ENCODE peak calls at places on chromosomes 12 and 14, in nine cellular contexts. G is T-helper 9 cell; A is body of pancreas; Q is mesendoderm; U is mammary epithelial cell; M is T-helper 1 cell; D is K562; O is GM04504; I is activated naive CD4-positive, alpha-beta T cell. S is an unnamed sample.
A peak's percentile ranks its signal among the peaks of the same experiment; 100 is the strongest.

GRCh38 chr12:6936642-6937480 is 6.8 kb upstream of the RNU7-1 start:
- DNase-seq in D (no peak), O (no peak), G (no peak), U (no peak), I (peak; percentile 32), Q (peak; percentile 64), A (no peak), M (peak; percentile 46), S (no peak)

GRCh38 chr12:100455896-100456295 is 17.8 kb upstream of the NR1H4 start:
- DNase-seq in G (no peak), D (no peak), Q (no peak), M (no peak), O (no peak), A (no peak), U (no peak), I (no peak), S (no peak)

GRCh38 chr12:88951177-88951576 is 370.9 kb upstream of the KITLG start:
- DNase-seq in Q (no peak), A (no peak), M (no peak), D (no peak), O (no peak), G (no peak), U (no peak), I (no peak), S (no peak)

GRCh38 chr14:96362071-96362964 is 823 bp downstream of the ATG2B start:
- DNase-seq in M (peak; percentile 74), D (peak; percentile 24), Q (peak; percentile 61), A (peak; percentile 68), U (peak; percentile 63), I (peak; percentile 11), G (peak; percentile 35), O (peak; percentile 5), S (peak; percentile 61)

GRCh38 chr14:35959835-35960234 is 133.7 kb downstream of the BRMS1L start:
- DNase-seq in D (no peak), U (no peak), O (no peak), I (no peak), G (no peak), M (peak; percentile 12), Q (no peak), A (no peak), S (no peak)

GRCh38 chr12:49012739-49013138 is 5.8 kb downstream of the PRKAG1 start:
- DNase-seq in M (no peak), O (no peak), I (no peak), U (no peak), G (no peak), A (no peak), D (no peak), Q (no peak), S (no peak)

GRCh38 chr12:3461391-3461790 is 29.6 kb upstream of the PRMT8 start:
- DNase-seq in O (no peak), A (no peak), I (no peak), G (no peak), Q (peak; percentile 44), U (no peak), D (no peak), M (no peak), S (no peak)

GRCh38 chr12:104999347-104999685 is 13.2 kb downstream of the NOPCHAP1 start:
- DNase-seq in G (no peak), O (no peak), D (no peak), U (no peak), M (no peak), Q (no peak), I (no peak), A (no peak), S (no peak)

GRCh38 chr12:47236109-47236714 is 156.5 kb upstream of the AMIGO2 start:
- DNase-seq in D (no peak), M (no peak), Q (no peak), I (no peak), U (peak; percentile 86), G (no peak), A (no peak), O (peak; percentile 83), S (no peak)

GRCh38 chr14:31449971-31450610 is 7.2 kb downstream of the DTD2 start:
- DNase-seq in Q (peak; percentile 27), G (no peak), U (peak; percentile 28), I (no peak), D (peak; percentile 17), A (no peak), O (peak; percentile 31), M (peak; percentile 22), S (peak; percentile 50)

GRCh38 chr12:111687255-111687654 is 1.4 kb downstream of the ACAD10 start:
- DNase-seq in O (no peak), G (no peak), U (no peak), D (peak; percentile 57), A (no peak), M (no peak), I (no peak), Q (peak; percentile 27), S (peak; percentile 47)

GRCh38 chr14:104383088-104383805 is 196.3 kb upstream of the C14orf180 start:
- DNase-seq in M (no peak), Q (no peak), G (no peak), I (no peak), U (no peak), O (no peak), D (no peak), A (peak; percentile 4), S (no peak)

GRCh38 chr14:55843718-55844403 is 263.9 kb downstream of the KTN1 start:
- DNase-seq in G (no peak), U (no peak), O (no peak), D (no peak), A (no peak), Q (no peak), I (no peak), M (no peak), S (no peak)

S was measured in HT-29.